ENCODE peak calls at places on chromosomes 11 and 22, in ten cellular contexts. J, U, N, K, O, Q, H, I, X and G are unnamed samples.

GRCh38 chr11:121839821-121840220 is 276.2 kb downstream of the BLID start:
- DNase-seq in X (peak), J (peak), H (peak), U (peak), N (no peak), O (peak), I (no peak), Q (no peak), K (no peak), G (peak)

GRCh38 chr11:119518746-119519382 is 95.9 kb upstream of the THY1 start:
- DNase-seq in U (peak), Q (no peak), I (peak), H (peak), X (peak), J (peak), N (no peak), K (no peak), O (peak), G (peak)

GRCh38 chr11:20596629-20597129 is 2.7 kb upstream of the SLC6A5 start:
- DNase-seq in J (no peak), H (no peak), N (no peak), X (no peak), Q (no peak), I (no peak), K (no peak), O (no peak), U (no peak), G (no peak)

GRCh38 chr11:88861618-88862017 is 204.2 kb downstream of the GRM5 start:
- DNase-seq in O (no peak), N (no peak), Q (no peak), H (no peak), K (no peak), J (no peak), X (no peak), U (no peak), I (no peak), G (no peak)

GRCh38 chr11:84476581-84476980 is 1150.6 kb downstream of the DLG2 start:
- DNase-seq in Q (no peak), I (no peak), N (no peak), J (peak), X (no peak), H (peak), O (no peak), U (peak), K (no peak), G (peak)

GRCh38 chr22:45742866-45743450 is 71.3 kb downstream of the ATXN10 start:
- DNase-seq in H (peak), Q (no peak), U (peak), J (peak), I (no peak), K (no peak), N (peak), X (peak), O (peak), G (peak)

GRCh38 chr11:18463439-18463838 is 7.8 kb downstream of the LDHAL6A start:
- DNase-seq in O (no peak), X (no peak), I (no peak), Q (no peak), J (no peak), N (no peak), U (no peak), K (no peak), H (no peak), G (no peak)

GRCh38 chr11:111177037-111177988 is 68.2 kb upstream of the POU2AF2 start:
- DNase-seq in U (no peak), X (no peak), I (no peak), K (no peak), O (no peak), J (no peak), Q (no peak), N (no peak), H (no peak), G (no peak)

GRCh38 chr22:42747701-42748513 is 27.2 kb upstream of the A4GALT start:
- DNase-seq in J (peak), O (peak), Q (no peak), X (peak), I (peak), U (peak), N (no peak), H (peak), K (no peak), G (peak)

GRCh38 chr11:7418916-7419315 is 66.4 kb upstream of the OLFML1 start:
- DNase-seq in I (no peak), X (no peak), N (no peak), K (no peak), O (no peak), J (no peak), U (no peak), H (no peak), Q (no peak), G (no peak)

GRCh38 chr11:117807482-117808272 is 10.7 kb upstream of the DSCAML1 start:
- DNase-seq in U (peak), Q (peak), X (peak), K (peak), O (peak), N (peak), H (peak), I (peak), J (peak), G (peak)

GRCh38 chr11:77580712-77581337 is 8.9 kb upstream of the AQP11 start:
- DNase-seq in O (peak), X (peak), U (no peak), K (no peak), I (peak), J (no peak), N (no peak), H (peak), Q (no peak), G (peak)

GRCh38 chr22:28505416-28506156 is 174.1 kb downstream of the TTC28 start:
- DNase-seq in K (no peak), Q (no peak), I (no peak), U (peak), H (no peak), J (peak), X (no peak), N (no peak), O (no peak), G (no peak)

GRCh38 chr11:69002101-69002742 is 10.8 kb downstream of the MRGPRF start:
- DNase-seq in K (no peak), Q (peak), X (no peak), H (no peak), N (no peak), U (peak), I (no peak), O (peak), J (no peak), G (no peak)

GRCh38 chr11:128506999-128507591 is 80.3 kb downstream of the ETS1 start:
- DNase-seq in O (peak), X (peak), U (peak), H (peak), I (no peak), N (peak), J (peak), K (peak), Q (peak), G (peak)

GRCh38 chr11:65651589-65652510 is 10.9 kb downstream of the RELA start:
- DNase-seq in H (peak), O (peak), I (no peak), X (peak), U (peak), J (peak), K (peak), Q (no peak), N (peak), G (peak)

GRCh38 chr11:2576536-2576935 is 123.3 kb downstream of the KCNQ1OT1 start:
- DNase-seq in N (no peak), O (no peak), Q (peak), I (no peak), X (no peak), H (no peak), U (no peak), J (no peak), K (no peak), G (no peak)

GRCh38 chr11:79209540-79210266 is 231.1 kb downstream of the TENM4 start:
- DNase-seq in O (peak), K (no peak), H (peak), J (peak), X (peak), N (no peak), Q (peak), U (no peak), I (no peak), G (no peak)

GRCh38 chr11:12802418-12803085 is 128.3 kb downstream of the TEAD1 start:
- DNase-seq in X (peak), I (no peak), O (peak), U (peak), J (peak), K (peak), H (peak), Q (no peak), N (peak), G (peak)

GRCh38 chr11:19163627-19164026 is 38.2 kb downstream of the CSRP3 start:
- DNase-seq in H (no peak), Q (no peak), O (no peak), X (no peak), J (peak), N (no peak), U (no peak), K (no peak), I (no peak), G (no peak)

GRCh38 chr11:2675540-2675939 is 24.3 kb downstream of the KCNQ1OT1 start:
- DNase-seq in Q (no peak), X (no peak), U (no peak), N (no peak), J (no peak), I (peak), H (no peak), K (no peak), O (no peak), G (no peak)

GRCh38 chr11:61334434-61335354 is 1.7 kb downstream of the TKFC start:
- DNase-seq in Q (no peak), I (no peak), U (peak), N (no peak), O (peak), H (peak), K (no peak), J (peak), X (peak), G (peak)

GRCh38 chr11:71498091-71498490 is 29.0 kb upstream of the KRTAP5-7 start:
- DNase-seq in K (no peak), I (no peak), U (no peak), O (no peak), H (no peak), J (no peak), X (no peak), Q (no peak), N (peak), G (no peak)

GRCh38 chr11:123607781-123608180 is 46.6 kb downstream of the SCN3B start:
- DNase-seq in J (no peak), H (no peak), U (no peak), N (no peak), O (no peak), X (no peak), K (no peak), Q (no peak), I (no peak), G (no peak)

GRCh38 chr11:19441752-19442553 is 201.2 kb upstream of the E2F8 start:
- DNase-seq in J (peak), I (peak), N (peak), X (peak), H (peak), Q (no peak), O (peak), U (peak), K (no peak), G (peak)

GRCh38 chr22:22784249-22785039 is 103.2 kb upstream of the IGLL5 start:
- DNase-seq in I (no peak), J (no peak), U (no peak), K (no peak), O (no peak), X (no peak), H (no peak), Q (no peak), N (no peak), G (no peak)

GRCh38 chr22:20571531-20572007 is 64.2 kb downstream of the MED15 start:
- DNase-seq in Q (no peak), N (peak), I (peak), J (peak), H (peak), X (no peak), U (peak), K (no peak), O (peak), G (peak)

GRCh38 chr22:45564349-45565030 is 61.8 kb downstream of the FBLN1 start:
- DNase-seq in U (no peak), O (peak), J (no peak), K (no peak), I (no peak), Q (no peak), N (no peak), H (no peak), X (no peak), G (no peak)

GRCh38 chr11:70620510-70621184 is 222.3 kb downstream of the CTTN start:
- DNase-seq in N (no peak), U (no peak), O (no peak), Q (no peak), H (no peak), I (no peak), K (no peak), X (no peak), J (no peak), G (no peak)

GRCh38 chr11:119723243-119723951 is 5.6 kb downstream of the NECTIN1 start:
- DNase-seq in N (no peak), H (no peak), Q (no peak), J (no peak), U (no peak), I (no peak), K (no peak), X (no peak), O (no peak), G (no peak)

GRCh38 chr11:92357344-92357743 is 132.7 kb downstream of the FAT3 start:
- DNase-seq in Q (no peak), K (no peak), H (no peak), U (no peak), X (no peak), I (no peak), N (no peak), J (no peak), O (no peak), G (no peak)

GRCh38 chr22:37460684-37461083 is 25.5 kb downstream of the MFNG start:
- DNase-seq in I (no peak), H (no peak), X (no peak), O (no peak), Q (no peak), J (no peak), N (no peak), U (no peak), K (no peak), G (no peak)
- H3K4me3 ChIP-seq in I (no peak), H (no peak), X (no peak), O (no peak), Q (no peak), J (no peak), N (no peak), U (no peak), K (no peak), G (no peak)

GRCh38 chr11:115502636-115503082 is 1.6 kb downstream of the CADM1 start:
- DNase-seq in N (no peak), Q (no peak), I (no peak), H (no peak), K (peak), X (no peak), U (no peak), J (no peak), O (no peak), G (no peak)

GRCh38 chr11:115501895-115502589 is 2.2 kb downstream of the CADM1 start:
- DNase-seq in O (no peak), U (no peak), I (peak), N (no peak), X (peak), K (no peak), H (no peak), Q (no peak), J (no peak), G (no peak)

GRCh38 chr11:115503886-115504278 is 333 bp downstream of the CADM1 start:
- DNase-seq in H (no peak), N (no peak), J (no peak), U (no peak), Q (no peak), K (no peak), O (no peak), I (no peak), X (no peak), G (no peak)

GRCh38 chr11:115504279-115505158 is at the start of gene CADM1:
- DNase-seq in N (peak), K (peak), H (peak), I (peak), Q (peak), J (peak), U (peak), X (peak), O (peak), G (peak)

DNA sequence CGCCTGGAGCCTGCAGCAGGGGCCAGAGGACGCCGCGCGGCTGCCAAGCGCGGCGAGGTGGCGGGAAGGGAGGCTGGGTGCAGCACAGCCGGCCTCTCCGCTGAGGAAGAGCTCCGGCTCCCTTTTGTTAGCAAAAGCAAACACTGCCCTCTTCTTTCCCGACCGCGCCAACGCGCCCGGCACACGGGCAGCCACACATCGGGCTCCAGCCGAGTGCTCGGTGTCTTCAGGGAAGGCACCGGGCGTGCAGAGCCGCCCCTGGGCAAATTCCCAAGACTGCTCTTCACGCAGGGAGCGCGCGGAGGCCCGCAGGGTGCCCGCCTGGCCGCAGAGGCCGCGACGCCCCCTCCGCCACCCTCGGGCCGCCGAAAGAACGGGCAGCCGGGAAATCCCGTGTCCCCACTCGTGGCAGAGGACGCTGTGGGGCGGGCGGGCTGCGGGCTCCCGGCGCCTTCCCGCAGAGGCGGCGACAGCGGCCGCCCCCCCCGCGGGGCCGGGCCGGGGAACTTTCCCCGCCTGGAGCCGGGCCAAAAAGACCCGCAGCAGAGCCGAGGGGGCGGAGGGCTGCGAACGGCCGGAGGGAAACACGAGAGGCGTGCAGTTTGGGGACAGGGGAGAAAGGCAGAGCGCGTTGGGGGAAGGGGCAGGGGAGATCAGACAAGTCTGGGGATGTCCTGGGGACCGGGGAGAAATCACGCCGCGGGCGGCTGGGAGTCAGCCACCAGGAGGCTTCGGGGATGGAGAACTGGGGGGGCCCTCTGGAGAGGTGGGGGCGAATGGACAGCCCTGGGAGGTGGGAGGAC is 931 bp downstream of the CADM1 start:
- DNase-seq in K (peak), X (peak), N (peak), Q (peak), H (no peak), J (peak), U (no peak), I (peak), O (peak), G (peak)
- TF ChIP-seq CTCF in K (peak), X (peak), N (peak), Q (peak), H (no peak), J (peak), U (no peak), I (peak), O (peak), G (peak)

DNA sequence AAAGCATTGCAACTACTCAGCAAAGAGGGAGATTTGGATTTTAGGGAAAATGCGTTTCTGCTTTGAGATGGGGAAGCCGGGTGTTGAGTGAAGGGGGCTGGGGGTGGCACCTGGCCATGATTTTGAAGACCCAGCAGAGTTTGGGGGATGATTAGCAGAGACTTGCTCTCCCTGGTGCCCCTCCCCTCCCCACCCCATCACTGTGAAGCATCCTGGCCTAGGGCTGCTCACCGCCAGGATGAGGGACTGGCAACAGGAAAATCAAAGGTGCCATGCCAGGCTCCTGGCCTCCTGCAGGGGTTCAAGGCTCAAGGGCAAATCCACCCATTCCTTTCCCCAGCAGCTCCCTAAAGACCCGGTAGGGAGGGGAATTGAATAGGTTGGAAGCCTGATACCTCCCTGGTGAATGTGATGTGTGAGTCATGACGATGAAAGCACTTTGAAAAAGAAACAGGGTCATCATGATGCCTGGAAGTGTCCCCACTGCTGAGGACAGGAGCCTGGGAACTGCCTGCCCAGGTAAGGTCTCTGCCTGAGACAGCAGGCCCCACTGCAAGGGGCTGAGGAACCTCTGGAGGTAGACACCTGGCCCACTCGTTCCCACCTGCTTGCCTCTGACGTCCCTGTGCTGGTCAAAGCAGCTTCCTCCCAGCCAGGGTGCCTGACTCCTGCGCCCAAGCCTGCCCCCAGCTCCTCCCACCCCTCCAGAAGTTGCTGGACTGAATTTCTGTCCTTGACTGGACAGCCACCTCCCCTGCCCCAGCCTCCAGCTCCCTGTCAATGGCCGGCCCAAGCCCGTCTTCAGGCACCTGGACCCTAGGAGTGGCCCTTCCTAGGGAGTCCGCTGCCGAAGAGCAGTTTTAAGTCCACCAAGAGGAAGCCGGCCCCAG is 1.7 kb downstream of the CHST1 start:
- DNase-seq in K (no peak), I (no peak), J (no peak), U (peak), N (no peak), O (peak), Q (no peak), X (peak), H (peak), G (no peak)
- H3K4me3 ChIP-seq in K (peak), I (peak), J (peak), U (no peak), N (peak), O (no peak), Q (peak), X (no peak), H (peak), G (peak)

DNA sequence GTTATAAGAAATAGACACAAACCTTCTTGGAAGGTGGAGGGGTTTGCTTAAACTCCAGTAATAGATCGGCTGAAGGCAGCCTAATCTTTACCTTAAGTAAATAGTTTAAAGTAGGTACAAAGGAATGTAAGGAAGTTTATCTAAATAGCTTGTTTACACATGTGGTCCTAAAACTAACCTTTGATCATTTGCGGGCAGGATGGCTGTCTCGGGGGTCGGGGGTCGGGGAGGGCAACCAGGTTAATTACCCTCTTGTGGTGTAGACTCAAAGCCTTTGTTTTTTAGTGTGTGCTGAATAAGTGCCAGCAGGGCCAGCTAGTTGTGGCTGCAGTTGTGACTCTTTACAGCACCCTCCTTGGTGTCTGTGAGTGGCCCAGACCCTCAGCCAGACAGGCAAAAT is 256.9 kb upstream of the SESN3 start:
- DNase-seq in O (no peak), Q (no peak), U (no peak), I (no peak), X (no peak), H (no peak), J (no peak), K (no peak), N (no peak), G (no peak)
- TF ChIP-seq CTCF in O (no peak), Q (no peak), U (no peak), I (no peak), X (no peak), H (no peak), J (no peak), K (no peak), N (no peak), G (no peak)